ENCODE peak calls at places on chromosomes 16 and 17, in six cellular contexts. K, U, R, T, F and D are unnamed samples.

GRCh38 chr16:83205896-83206295 is 579.1 kb downstream of the CDH13 start:
- DNase-seq in K (no peak), U (no peak), R (no peak), T (no peak), F (no peak), D (no peak)

GRCh38 chr16:85335584-85336492 is 223.6 kb upstream of the CIBAR2 start:
- DNase-seq in K (no peak), U (no peak), R (no peak), T (no peak), F (peak; percentile 43), D (no peak)

GRCh38 chr16:23254338-23254737 is 47.8 kb upstream of the SCNN1B start:
- DNase-seq in K (no peak), U (peak; percentile 14), R (no peak), T (no peak), F (peak; percentile 75), D (no peak)

GRCh38 chr16:67842509-67843342 is 606 bp downstream of the THAP11 start:
- DNase-seq in K (peak; percentile 56), U (peak; percentile 84), R (peak; percentile 65), T (peak; percentile 58), F (no peak), D (peak; percentile 64)

GRCh38 chr16:29290631-29291247 is 115.8 kb downstream of the NPIPB11 start:
- DNase-seq in K (peak; percentile 42), U (peak; percentile 91), R (peak; percentile 94), T (peak; percentile 51), F (peak; percentile 89), D (peak; percentile 99)

GRCh38 chr17:64492481-64493109 is 4.3 kb downstream of the POLG2 start:
- DNase-seq in K (peak; percentile 42), U (no peak), R (no peak), T (no peak), F (no peak), D (no peak)

GRCh38 chr17:33945641-33946546 is 309.2 kb upstream of the CCL2 start:
- DNase-seq in K (no peak), U (no peak), R (no peak), T (no peak), F (no peak), D (no peak)

GRCh38 chr17:56602292-56603130 is 9.0 kb downstream of the NOG start:
- DNase-seq in K (no peak), U (no peak), R (no peak), T (no peak), F (no peak), D (no peak)

GRCh38 chr16:3536851-3537250 is 36.0 kb downstream of the CLUAP1 start:
- DNase-seq in K (no peak), U (no peak), R (no peak), T (no peak), F (no peak), D (no peak)